ENCODE peak calls at places on chromosome 4, in eight cellular contexts. K is fibroblast of lung, P is right lobe of liver, L is aorta, N is A549, U is suprapubic skin, G is upper lobe of left lung, S is MM.1S. X is an unnamed sample. For H3K9me3, the result is how much of the 10 kb centered on the place peaks cover.

GRCh38 chr4:73856518-73856917 is 3.4 kb downstream of the PF4V1 start:
- DNase-seq in U (no peak), P (no peak), S (no peak), K (peak), G (no peak), N (peak), L (no peak), X (no peak)

GRCh38 chr4:3729885-3730226 is 36.3 kb upstream of the ADRA2C start:
- DNase-seq in N (no peak), K (no peak), U (no peak), P (no peak), L (no peak), S (no peak), G (no peak), X (no peak)

GRCh38 chr4:154044118-154044517 is 255.2 kb upstream of the SFRP2 start:
- DNase-seq in P (peak), N (no peak), U (no peak), G (no peak), S (no peak), K (no peak), L (no peak), X (no peak)

GRCh38 chr4:139154134-139154421 is 22.9 kb downstream of the ELF2 start:
- DNase-seq in K (no peak), G (no peak), U (no peak), L (no peak), P (no peak), S (no peak), N (no peak), X (no peak)

GRCh38 chr4:126935784-126936183 is 697.0 kb upstream of the INTU start:
- DNase-seq in P (no peak), G (no peak), K (no peak), L (no peak), S (no peak), U (no peak), N (no peak), X (no peak)

GRCh38 chr4:174494146-174494545 is 28.1 kb downstream of the HPGD start:
- DNase-seq in K (no peak), N (no peak), G (no peak), U (no peak), P (no peak), L (no peak), S (no peak), X (no peak)

GRCh38 chr4:76168688-76169087 is 20.5 kb upstream of the NUP54 start:
- DNase-seq in P (no peak), K (no peak), L (no peak), U (no peak), S (no peak), N (no peak), G (no peak), X (no peak)

GRCh38 chr4:159366966-159367365 is 264.1 kb downstream of the RAPGEF2 start:
- DNase-seq in P (no peak), K (no peak), U (no peak), G (no peak), N (peak), S (no peak), L (no peak), X (no peak)

GRCh38 chr4:124318292-124318691 is 394.2 kb downstream of the ANKRD50 start:
- DNase-seq in N (no peak), P (no peak), G (no peak), S (no peak), U (no peak), L (no peak), K (no peak), X (no peak)

GRCh38 chr4:10079951-10080873 is 36.4 kb downstream of the WDR1 start:
- DNase-seq in G (peak), P (no peak), S (no peak), L (peak), N (no peak), K (no peak), U (peak), X (no peak)

GRCh38 chr4:20678382-20678781 is 21.9 kb upstream of the PACRGL start:
- DNase-seq in G (no peak), S (no peak), N (no peak), L (no peak), P (no peak), U (no peak), K (no peak), X (no peak)

GRCh38 chr4:67087897-67088296 is 457.4 kb downstream of the CENPC start:
- DNase-seq in L (no peak), S (peak), P (peak), U (no peak), K (no peak), G (peak), N (peak), X (peak)

GRCh38 chr4:108813261-108813660 is 50.4 kb upstream of the ETNPPL start:
- DNase-seq in P (no peak), N (no peak), G (no peak), K (no peak), S (no peak), L (no peak), U (no peak), X (no peak)

GRCh38 chr4:149120331-149121014 is 678.3 kb upstream of the NR3C2 start:
- DNase-seq in N (no peak), S (no peak), P (no peak), L (no peak), U (no peak), G (no peak), K (peak), X (no peak)

GRCh38 chr4:144583658-144584057 is 62.3 kb upstream of the HHIP start:
- DNase-seq in U (no peak), S (no peak), P (no peak), L (no peak), G (no peak), N (peak), K (peak), X (no peak)

GRCh38 chr4:21790437-21791029 is 158.0 kb downstream of the KCNIP4 start:
- DNase-seq in K (peak), L (no peak), G (no peak), N (peak), P (no peak), U (no peak), S (peak), X (no peak)

DNA sequence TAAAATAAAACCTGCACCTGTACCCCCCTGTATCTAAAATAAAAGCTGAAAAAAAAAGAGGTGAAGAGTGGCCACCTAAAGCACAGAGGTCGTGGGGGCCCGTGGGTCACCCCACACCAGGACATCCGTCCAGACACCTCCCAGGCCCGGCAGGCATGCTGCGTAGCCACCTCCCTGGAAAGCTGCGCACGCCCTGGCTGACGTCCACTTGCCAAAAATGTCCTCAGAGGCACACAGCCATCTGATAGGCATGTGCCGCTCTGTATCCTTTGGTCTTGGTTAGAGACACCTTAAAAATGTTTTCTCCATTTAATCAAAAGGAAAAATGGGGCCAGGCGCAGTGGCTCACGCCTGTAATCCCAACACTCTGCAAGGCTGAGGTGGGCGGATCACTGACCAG is 17.7 kb downstream of the FAM53A start:
- DNase-seq in S (no peak), N (no peak), P (no peak), U (no peak), K (no peak), G (no peak), L (no peak), X (no peak)
- H3K9me3 ChIP-seq in S (under half), N (under half), P (under half), U (under half), K (under half), G (under half), L (under half), X (under half)

GRCh38 chr4:112184438-112184837 is 39.2 kb downstream of the FAM241A start:
- DNase-seq in S (no peak), N (no peak), K (no peak), U (no peak), G (no peak), P (no peak), L (no peak), X (no peak)
- H3K9me3 ChIP-seq in S (under half), N (under half), K (under half), U (under half), G (under half), P (under half), L (under half), X (under half)

GRCh38 chr4:81062001-81062400 is 31.5 kb downstream of the BMP3 start:
- DNase-seq in L (no peak), P (no peak), K (peak), G (no peak), N (no peak), U (no peak), S (no peak), X (no peak)
- H3K9me3 ChIP-seq in L (under half), P (under half), K (under half), G (under half), N (under half), U (under half), S (under half), X (under half)

GRCh38 chr4:8768357-8768999 is 103.2 kb downstream of the HMX1 start:
- DNase-seq in N (no peak), U (peak), G (no peak), K (no peak), S (no peak), P (peak), L (peak), X (no peak)

GRCh38 chr4:8763966-8764901 is 107.4 kb downstream of the HMX1 start:
- DNase-seq in L (peak), P (peak), U (peak), K (no peak), G (no peak), N (no peak), S (no peak), X (no peak)

GRCh38 chr4:8765084-8765483 is 106.6 kb downstream of the HMX1 start:
- DNase-seq in G (no peak), P (peak), K (no peak), N (no peak), U (peak), L (peak), S (no peak), X (no peak)

GRCh38 chr4:8766610-8767009 is 105.0 kb downstream of the HMX1 start:
- DNase-seq in S (no peak), K (no peak), G (no peak), N (no peak), L (peak), P (peak), U (peak), X (no peak)

GRCh38 chr4:8765631-8766590 is 105.7 kb downstream of the HMX1 start:
- DNase-seq in U (peak), L (peak), K (no peak), P (peak), S (no peak), G (no peak), N (no peak), X (no peak)
- H3K9me3 ChIP-seq in U (under half), L (under half), K (under half), P (under half), S (under half), G (under half), N (under half), X (under half)

GRCh38 chr4:53696956-53697685 is 105.8 kb upstream of the LNX1 start:
- DNase-seq in U (no peak), P (no peak), N (no peak), G (no peak), K (no peak), L (no peak), S (no peak), X (no peak)
- H3K9me3 ChIP-seq in U (under half), P (under half), N (under half), G (under half), K (under half), L (under half), S (under half), X (under half)

DNA sequence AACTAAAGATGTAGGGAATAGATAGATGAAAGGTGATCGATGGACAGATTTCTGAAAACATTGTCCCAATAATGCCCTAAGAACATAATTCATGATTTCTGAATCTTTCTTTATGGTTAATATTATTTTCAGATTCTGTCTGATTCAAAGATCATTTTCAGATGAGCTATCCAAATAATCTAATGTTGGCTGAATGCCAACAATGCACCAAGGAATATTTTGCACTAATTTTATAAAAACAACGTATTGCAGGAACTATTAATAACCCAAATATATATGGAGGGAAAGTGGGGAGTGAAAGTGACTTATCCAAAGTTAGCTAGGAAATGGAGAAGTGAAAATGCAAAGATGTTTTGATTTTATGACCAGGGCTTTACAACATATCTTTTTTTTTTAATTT is 1675.5 kb downstream of the STIM2 start:
- DNase-seq in U (no peak), S (no peak), K (no peak), L (no peak), P (no peak), N (no peak), G (no peak), X (no peak)
- H3K9me3 ChIP-seq in U (under half), S (under half), K (under half), L (under half), P (under half), N (under half), G (under half), X (under half)

DNA sequence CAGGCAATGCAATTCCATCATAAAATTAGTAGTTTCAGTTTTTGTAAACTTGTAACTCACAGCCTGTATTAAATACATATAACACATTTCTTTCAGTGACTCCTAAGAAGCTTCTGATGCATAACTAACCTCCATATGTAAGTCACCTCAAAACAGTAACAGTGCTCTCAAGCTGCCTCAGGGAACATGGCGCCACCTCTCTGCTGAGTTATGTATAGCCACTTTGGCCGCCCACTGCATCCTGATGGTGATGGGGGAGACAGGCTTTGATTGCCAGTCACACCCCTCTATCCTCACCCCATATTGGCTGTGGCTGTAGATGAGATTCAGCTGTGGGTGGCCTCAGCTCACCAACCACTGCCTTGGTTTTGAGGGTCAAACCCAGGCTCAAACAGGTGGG is 54.3 kb downstream of the LRBA start:
- DNase-seq in S (peak), L (no peak), U (no peak), K (peak), P (no peak), G (peak), N (peak), X (no peak)
- H3K9me3 ChIP-seq in S (under half), L (under half), U (under half), K (under half), P (under half), G (under half), N (under half), X (half or more)

DNA sequence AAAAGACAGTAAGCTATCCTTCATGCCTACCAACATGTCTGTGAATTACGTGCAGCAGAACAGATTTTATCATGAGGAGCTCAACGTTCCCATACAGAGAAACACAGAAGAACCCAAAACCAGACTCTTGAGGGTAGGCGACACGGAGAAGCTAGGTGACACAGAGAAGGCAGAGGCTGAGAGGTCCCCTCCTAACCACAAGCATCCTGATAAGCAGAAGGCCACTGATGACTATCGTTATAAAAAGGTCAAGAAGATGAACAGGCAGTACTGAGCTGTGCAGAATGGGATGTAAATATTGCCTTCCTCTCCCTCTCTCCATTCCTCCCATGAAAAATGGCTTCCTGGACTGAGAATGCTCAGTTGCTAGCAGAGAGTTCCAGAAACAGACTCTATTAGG is 350.2 kb upstream of the BOD1L1 start:
- DNase-seq in S (no peak), P (no peak), U (no peak), K (no peak), N (no peak), G (no peak), L (no peak), X (no peak)
- H3K9me3 ChIP-seq in S (under half), P (under half), U (under half), K (under half), N (under half), G (under half), L (under half), X (under half)

GRCh38 chr4:70994387-70995099 is 1.1 kb downstream of the DCK start:
- DNase-seq in P (no peak), U (no peak), K (no peak), G (no peak), S (peak), L (no peak), N (no peak), X (no peak)

GRCh38 chr4:70993181-70994068 is at the start of gene DCK:
- DNase-seq in P (peak), L (peak), S (peak), U (peak), N (peak), K (peak), G (peak), X (peak)

GRCh38 chr4:70994069-70994366 is 569 bp downstream of the DCK start:
- DNase-seq in P (no peak), L (no peak), G (peak), N (no peak), K (no peak), S (peak), U (no peak), X (no peak)

GRCh38 chr4:70997068-70997467 is 3.6 kb downstream of the DCK start:
- DNase-seq in S (no peak), U (no peak), P (no peak), K (no peak), L (no peak), N (no peak), G (no peak), X (no peak)

GRCh38 chr4:70996014-70996353 is 2.5 kb downstream of the DCK start:
- DNase-seq in L (no peak), G (no peak), U (no peak), S (no peak), N (no peak), K (no peak), P (no peak), X (no peak)
- H3K9me3 ChIP-seq in L (under half), G (under half), U (under half), S (under half), N (under half), K (under half), P (under half), X (under half)

X was measured in NT2/D1.